ENCODE peak calls at places on chromosomes 4 and X, in nine cellular contexts. X, Q, T, K, Z, N, S, D and L are unnamed samples.

GRCh38 chr4:22999419-22999818 is 306.7 kb downstream of the GBA3 start:
- DNase-seq in X (no peak), Q (no peak), T (no peak), K (no peak), Z (no peak), N (no peak), S (no peak), D (no peak), L (no peak)

GRCh38 chrX:87409113-87409841 is 108.3 kb upstream of the KLHL4 start:
- DNase-seq in X (no peak), Q (peak; percentile 78), T (peak; percentile 11), K (no peak), Z (peak; percentile 84), N (peak; percentile 71), S (peak; percentile 24), D (no peak), L (no peak)

GRCh38 chrX:40719218-40719617 is 16.1 kb downstream of the MED14 start:
- DNase-seq in X (no peak), Q (no peak), T (no peak), K (no peak), Z (no peak), N (no peak), S (peak; percentile 89), D (no peak), L (no peak)

GRCh38 chrX:133660356-133660755 is 245.1 kb upstream of the GPC4 start:
- DNase-seq in X (no peak), Q (no peak), T (no peak), K (no peak), Z (no peak), N (no peak), S (peak; percentile 48), D (no peak), L (no peak)

GRCh38 chr4:142922720-142923119 is 76.6 kb upstream of the INPP4B start:
- DNase-seq in X (no peak), Q (no peak), T (no peak), K (no peak), Z (no peak), N (no peak), S (no peak), D (no peak), L (no peak)

GRCh38 chr4:85929926-85930325 is 429.9 kb downstream of the MAPK10 start:
- DNase-seq in X (no peak), Q (no peak), T (no peak), K (peak; percentile 68), Z (no peak), N (peak; percentile 49), S (no peak), D (no peak), L (no peak)

GRCh38 chr4:99821918-99822503 is 5.4 kb downstream of the DAPP1 start:
- DNase-seq in X (no peak), Q (no peak), T (no peak), K (no peak), Z (no peak), N (no peak), S (no peak), D (no peak), L (no peak)

GRCh38 chr4:10160280-10160856 is 43.8 kb upstream of the WDR1 start:
- DNase-seq in X (no peak), Q (no peak), T (no peak), K (no peak), Z (no peak), N (no peak), S (peak; percentile 24), D (no peak), L (no peak)

GRCh38 chrX:123818243-123818642 is 41.6 kb upstream of the XIAP start:
- DNase-seq in X (no peak), Q (no peak), T (no peak), K (peak; percentile 20), Z (no peak), N (no peak), S (peak; percentile 84), D (no peak), L (no peak)

GRCh38 chrX:51144828-51145442 is 187.7 kb upstream of the NUDT10 start:
- DNase-seq in X (no peak), Q (no peak), T (no peak), K (no peak), Z (no peak), N (no peak), S (peak; percentile 10), D (no peak), L (no peak)

GRCh38 chrX:53511302-53511701 is 77.1 kb upstream of the HSD17B10 start:
- DNase-seq in X (no peak), Q (no peak), T (no peak), K (no peak), Z (no peak), N (no peak), S (no peak), D (no peak), L (no peak)

GRCh38 chr4:186957952-186958555 is 234.4 kb upstream of the FAT1 start:
- DNase-seq in X (no peak), Q (no peak), T (no peak), K (no peak), Z (no peak), N (no peak), S (peak; percentile 33), D (no peak), L (no peak)

GRCh38 chr4:16496501-16496900 is 270.2 kb upstream of the TAPT1 start:
- DNase-seq in X (no peak), Q (no peak), T (no peak), K (no peak), Z (no peak), N (no peak), S (peak; percentile 67), D (no peak), L (no peak)
- TF ChIP-seq CTCF in X (no peak), Q (no peak), T (no peak), K (no peak), Z (no peak), N (no peak), S (no peak), D (no peak), L (no peak)

DNA sequence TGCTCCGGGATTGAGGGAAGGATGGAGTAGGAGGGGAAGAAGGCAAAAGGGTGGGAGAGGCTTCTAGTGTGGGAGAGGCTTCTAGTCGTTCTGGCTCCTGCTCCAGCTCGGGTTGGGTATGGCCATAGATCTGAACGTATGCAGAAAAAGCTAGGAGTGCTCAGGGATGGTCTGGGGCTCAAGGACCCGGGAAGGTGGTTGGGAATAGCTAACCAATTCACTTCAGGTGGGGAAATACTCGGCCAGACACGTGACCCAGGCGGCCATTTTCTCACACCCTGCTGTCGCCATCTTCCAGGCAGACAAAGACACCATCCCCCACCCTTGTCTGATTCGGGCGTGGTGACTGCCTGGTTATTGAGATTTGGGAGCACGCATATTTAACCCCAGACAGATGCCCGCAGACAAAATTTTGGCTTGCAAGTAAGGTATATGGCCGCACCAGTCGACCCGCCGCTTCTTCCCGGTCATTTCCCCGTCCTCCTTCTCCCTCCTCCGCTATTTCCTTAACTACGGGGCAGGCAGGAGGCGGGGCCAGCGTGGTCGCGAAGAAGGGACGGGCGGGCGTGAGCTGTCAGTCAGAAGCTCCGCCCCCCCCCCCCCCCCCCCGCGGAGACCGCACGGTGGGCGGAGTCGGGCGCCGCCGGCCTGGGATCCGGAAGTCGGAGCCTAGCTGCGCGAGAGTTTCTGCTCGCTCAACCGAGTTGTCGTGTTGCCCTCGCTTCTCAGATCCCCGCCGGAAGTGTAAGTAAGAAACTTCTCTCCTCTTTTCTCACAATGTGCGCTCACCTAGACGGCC is at the start of gene GNL3L:
- DNase-seq in X (peak; percentile 90), Q (peak; percentile 95), T (peak; percentile 77), K (peak; percentile 87), Z (peak; percentile 86), N (peak; percentile 89), S (peak; percentile 79), D (peak; percentile 78), L (peak; percentile 86)
- TF ChIP-seq POLR2A in X (peak; percentile 16), Q (no peak), T (no peak), K (no peak), Z (peak; percentile 47), N (peak; percentile 45), S (peak; percentile 68), D (peak; percentile 50), L (peak; percentile 30)

DNA sequence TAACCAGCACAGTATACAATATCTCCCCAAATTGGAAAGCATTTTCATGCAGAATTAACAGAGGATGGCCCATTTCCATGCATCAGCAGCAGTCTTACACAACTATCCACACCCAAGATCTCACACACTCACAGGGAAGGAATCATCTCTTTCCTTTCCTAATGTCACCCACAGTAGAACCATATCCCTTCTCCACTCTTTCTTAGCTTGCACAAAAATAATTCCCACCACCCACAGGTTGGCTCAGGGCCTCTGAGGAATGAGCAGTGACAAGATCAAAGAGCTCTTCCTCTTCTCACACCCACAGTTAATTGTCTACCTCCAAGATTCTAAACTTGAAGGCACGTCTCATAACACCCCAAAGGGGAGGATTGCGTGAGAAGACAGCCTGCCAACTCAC is 217.7 kb upstream of the VEGFC start:
- DNase-seq in X (no peak), Q (no peak), T (no peak), K (no peak), Z (no peak), N (no peak), S (no peak), D (no peak), L (no peak)
- TF ChIP-seq CTCF in X (no peak), Q (no peak), T (no peak), K (no peak), Z (no peak), N (no peak), S (no peak), D (no peak), L (no peak)

DNA sequence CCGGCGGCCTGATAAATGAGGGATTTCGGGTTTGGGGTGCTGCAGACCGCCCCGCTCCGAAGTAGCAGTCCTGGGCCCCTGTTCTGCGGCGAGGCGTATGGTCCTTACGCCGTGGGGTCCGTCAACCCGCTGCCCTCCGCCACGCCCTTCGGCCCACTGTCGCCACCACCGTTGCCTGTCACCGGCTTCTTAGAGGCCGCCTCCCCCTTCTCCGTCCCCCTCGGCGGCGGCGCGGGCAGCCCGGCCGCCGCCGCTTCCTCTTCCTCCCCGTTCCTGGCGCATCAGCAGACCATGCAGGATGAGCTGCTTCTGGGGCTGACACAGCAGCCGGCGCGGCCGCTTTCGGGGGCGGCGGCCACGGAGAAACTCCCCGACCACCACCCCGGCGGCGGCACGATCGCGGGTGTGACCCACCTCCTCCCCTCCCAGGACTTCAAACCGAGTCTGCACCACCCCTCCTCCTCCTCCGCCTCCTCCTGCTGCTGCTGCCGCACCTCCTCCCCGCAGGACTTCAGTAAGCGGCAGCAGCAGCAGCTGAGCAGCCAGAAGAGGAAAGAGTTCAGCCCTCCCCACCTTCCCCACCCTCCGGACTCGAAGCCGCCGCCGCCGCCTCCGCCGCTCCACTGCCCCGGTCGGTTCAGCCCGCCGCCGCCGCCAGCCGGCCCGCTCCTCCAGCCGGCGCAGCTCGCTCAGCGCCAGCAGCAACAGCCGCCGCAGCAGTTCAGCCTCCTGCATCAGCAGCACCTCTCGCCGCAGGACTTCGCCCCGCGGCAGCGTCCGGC is 569 bp downstream of the CPEB2 start:
- DNase-seq in X (peak; percentile 90), Q (peak; percentile 95), T (peak; percentile 68), K (peak; percentile 83), Z (peak; percentile 67), N (peak; percentile 81), S (peak; percentile 87), D (peak; percentile 68), L (peak; percentile 91)
- TF ChIP-seq POLR2A in X (peak; percentile 7), Q (no peak), T (no peak), K (no peak), Z (no peak), N (peak; percentile 51), S (peak; percentile 77), D (no peak), L (peak; percentile 82)